ENCODE peak calls at places on chromosomes 12 and 14, in five cellular contexts. Y is neuronal stem cell; C is CD8-positive, alpha-beta T cell; E is uterus; T is MM.1S. F is an unnamed sample. For H3K4me1, the result is how much of the 10 kb centered on the place peaks cover.

GRCh38 chr14:35378638-35379568 is 25.6 kb downstream of the NFKBIA start:
- DNase-seq in E (no peak), C (no peak), T (no peak), Y (no peak), F (peak)

GRCh38 chr14:56289155-56289554 is 170.9 kb downstream of the PELI2 start:
- DNase-seq in T (no peak), E (no peak), Y (no peak), C (no peak), F (no peak)

GRCh38 chr14:51310453-51311074 is 70.5 kb downstream of the TMX1 start:
- DNase-seq in E (peak), T (no peak), C (no peak), Y (no peak), F (no peak)

GRCh38 chr14:70186826-70187483 is 1.8 kb downstream of the SLC8A3 start:
- DNase-seq in E (no peak), C (no peak), T (no peak), Y (no peak), F (no peak)

GRCh38 chr14:95320076-95320895 is 578 bp upstream of the CLMN start:
- DNase-seq in E (peak), C (no peak), T (no peak), Y (peak), F (no peak)

GRCh38 chr12:74401035-74401434 is 136.6 kb upstream of the ATXN7L3B start:
- DNase-seq in E (no peak), T (no peak), C (no peak), Y (no peak), F (no peak)

GRCh38 chr12:14828896-14829295 is 14.4 kb downstream of the ART4 start:
- DNase-seq in E (no peak), Y (no peak), T (peak), C (no peak), F (no peak)

GRCh38 chr14:91095178-91095577 is 18.7 kb upstream of the DGLUCY start:
- DNase-seq in Y (no peak), T (no peak), E (no peak), C (no peak), F (no peak)

GRCh38 chr14:74865156-74865555 is 10.8 kb downstream of the PROX2 start:
- DNase-seq in Y (no peak), T (no peak), E (no peak), C (no peak), F (no peak)

GRCh38 chr12:68393398-68393797 is 61.2 kb upstream of the MDM1 start:
- DNase-seq in Y (no peak), T (no peak), E (no peak), C (no peak), F (no peak)

GRCh38 chr14:22848391-22849164 is 12.2 kb downstream of the MMP14 start:
- DNase-seq in T (no peak), E (peak), C (no peak), Y (no peak), F (peak)

GRCh38 chr14:101194356-101195308 is 291.1 kb upstream of the RTL1 start:
- DNase-seq in C (no peak), Y (no peak), E (peak), T (no peak), F (no peak)

GRCh38 chr12:89064780-89065179 is 287.5 kb downstream of the DUSP6 start:
- DNase-seq in Y (no peak), C (no peak), E (no peak), T (no peak), F (no peak)

GRCh38 chr14:104113631-104114420 is 24.6 kb upstream of the KIF26A start:
- DNase-seq in E (no peak), C (no peak), Y (no peak), T (no peak), F (peak)

GRCh38 chr12:78439666-78440065 is 424.9 kb upstream of the SYT1 start:
- DNase-seq in Y (no peak), E (no peak), T (no peak), C (no peak), F (no peak)

GRCh38 chr14:90387201-90387600 is 9.6 kb upstream of the CALM1 start:
- DNase-seq in T (no peak), Y (no peak), E (no peak), C (no peak), F (no peak)

GRCh38 chr14:30355431-30355913 is 203.5 kb upstream of the G2E3 start:
- DNase-seq in E (no peak), T (peak), C (no peak), Y (no peak), F (no peak)

GRCh38 chr12:124565071-124565491 is 2.3 kb downstream of the NCOR2 start:
- DNase-seq in T (no peak), Y (no peak), E (no peak), C (no peak), F (peak)

GRCh38 chr12:17456486-17456885 is 633.5 kb downstream of the RERGL start:
- DNase-seq in E (no peak), Y (no peak), C (no peak), T (no peak), F (no peak)

GRCh38 chr12:40727774-40728483 is 35.7 kb downstream of the CNTN1 start:
- DNase-seq in C (no peak), Y (no peak), E (no peak), T (no peak), F (no peak)

GRCh38 chr14:96239759-96240158 is 16.3 kb upstream of the BDKRB1 start:
- DNase-seq in T (no peak), E (no peak), Y (no peak), C (no peak), F (no peak)

GRCh38 chr12:124910561-124911478 is 3.6 kb downstream of the UBC start:
- DNase-seq in E (no peak), C (no peak), T (no peak), Y (no peak), F (peak)

GRCh38 chr12:104790296-104791125 is 167.6 kb downstream of the SLC41A2 start:
- DNase-seq in C (peak), T (no peak), E (peak), Y (peak), F (peak)

DNA sequence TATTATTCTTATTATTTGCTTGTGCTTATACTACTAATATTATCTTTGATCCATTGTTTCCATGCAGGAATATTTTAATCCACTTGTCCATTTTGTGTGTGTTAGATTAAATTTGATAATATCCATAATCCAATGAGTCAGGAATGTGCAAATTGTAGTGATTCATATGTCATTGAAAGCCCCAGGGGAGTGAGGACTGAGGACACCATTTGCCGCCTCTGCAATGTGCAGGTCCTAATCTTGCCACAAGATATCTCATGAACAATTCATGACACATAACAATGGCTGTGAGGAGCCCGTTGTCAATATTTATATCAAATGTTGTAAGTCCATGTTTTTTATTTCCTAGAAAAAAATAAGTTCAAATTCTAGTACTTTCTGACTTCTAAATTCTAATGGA is 250.5 kb downstream of the ZFP36L1 start:
- DNase-seq in C (no peak), E (no peak), T (no peak), Y (no peak), F (no peak)
- H3K4me1 ChIP-seq in C (under half), E (under half), T (under half), Y (under half), F (under half)

DNA sequence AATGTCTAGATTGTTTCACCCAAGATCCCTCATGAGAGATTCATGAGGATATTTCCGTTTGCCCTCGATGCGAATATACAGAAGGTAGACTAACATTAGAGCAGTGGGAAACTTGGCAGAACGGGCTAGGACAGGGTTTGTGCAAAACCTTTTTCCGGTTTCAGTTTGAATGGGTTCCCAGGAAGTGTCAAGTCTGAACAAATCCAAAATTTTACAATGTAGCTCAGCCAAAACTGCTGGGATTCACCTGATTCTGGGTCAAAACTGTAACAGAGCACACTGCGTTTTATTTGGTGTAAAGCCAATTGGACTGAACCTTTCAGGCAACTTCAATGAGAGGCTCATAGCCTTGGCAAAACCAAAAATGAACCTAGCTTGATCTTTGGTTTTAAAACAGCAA is 337.8 kb upstream of the DIO2 start:
- DNase-seq in C (no peak), T (no peak), Y (no peak), E (no peak), F (no peak)
- H3K4me3 ChIP-seq in C (no peak), T (no peak), Y (no peak), E (no peak), F (no peak)

GRCh38 chr12:112010415-112011344 is 2.3 kb downstream of the TMEM116 start:
- DNase-seq in C (no peak), T (no peak), Y (no peak), E (no peak), F (no peak)

GRCh38 chr12:112013601-112014402 is 576 bp downstream of the ERP29 start:
- DNase-seq in C (peak), E (peak), Y (peak), T (peak), F (peak)

GRCh38 chr12:112015938-112016337 is 2.7 kb downstream of the ERP29 start:
- DNase-seq in E (no peak), T (no peak), Y (no peak), C (no peak), F (no peak)

GRCh38 chr12:112011685-112012084 is 1.3 kb downstream of the TMEM116 start:
- DNase-seq in E (no peak), C (no peak), Y (no peak), T (no peak), F (no peak)

GRCh38 chr12:112012775-112013600 is at the start of the genes ERP29 and TMEM116:
- DNase-seq in Y (peak), E (peak), T (peak), C (peak), F (peak)
- H3K4me1 ChIP-seq in Y (under half), E (under half), T (under half), C (under half), F (under half)

GRCh38 chr12:119685375-119685774 is 17.4 kb downstream of the PRKAB1 start:
- DNase-seq in C (no peak), E (no peak), T (no peak), Y (no peak), F (no peak)
- H3K4me3 ChIP-seq in C (no peak), E (no peak), T (no peak), Y (no peak), F (no peak)

GRCh38 chr14:31479026-31479425 is 8.8 kb downstream of the GPR33 start:
- DNase-seq in E (no peak), Y (no peak), C (no peak), T (no peak), F (no peak)

GRCh38 chr14:31477248-31477647 is 10.6 kb downstream of the GPR33 start:
- DNase-seq in C (no peak), Y (no peak), T (no peak), E (no peak), F (no peak)

GRCh38 chr14:31476131-31476917 is 11.5 kb downstream of the GPR33 start:
- DNase-seq in C (no peak), T (no peak), Y (no peak), E (no peak), F (no peak)
- H3K4me1 ChIP-seq in C (under half), T (under half), Y (under half), E (under half), F (under half)

DNA sequence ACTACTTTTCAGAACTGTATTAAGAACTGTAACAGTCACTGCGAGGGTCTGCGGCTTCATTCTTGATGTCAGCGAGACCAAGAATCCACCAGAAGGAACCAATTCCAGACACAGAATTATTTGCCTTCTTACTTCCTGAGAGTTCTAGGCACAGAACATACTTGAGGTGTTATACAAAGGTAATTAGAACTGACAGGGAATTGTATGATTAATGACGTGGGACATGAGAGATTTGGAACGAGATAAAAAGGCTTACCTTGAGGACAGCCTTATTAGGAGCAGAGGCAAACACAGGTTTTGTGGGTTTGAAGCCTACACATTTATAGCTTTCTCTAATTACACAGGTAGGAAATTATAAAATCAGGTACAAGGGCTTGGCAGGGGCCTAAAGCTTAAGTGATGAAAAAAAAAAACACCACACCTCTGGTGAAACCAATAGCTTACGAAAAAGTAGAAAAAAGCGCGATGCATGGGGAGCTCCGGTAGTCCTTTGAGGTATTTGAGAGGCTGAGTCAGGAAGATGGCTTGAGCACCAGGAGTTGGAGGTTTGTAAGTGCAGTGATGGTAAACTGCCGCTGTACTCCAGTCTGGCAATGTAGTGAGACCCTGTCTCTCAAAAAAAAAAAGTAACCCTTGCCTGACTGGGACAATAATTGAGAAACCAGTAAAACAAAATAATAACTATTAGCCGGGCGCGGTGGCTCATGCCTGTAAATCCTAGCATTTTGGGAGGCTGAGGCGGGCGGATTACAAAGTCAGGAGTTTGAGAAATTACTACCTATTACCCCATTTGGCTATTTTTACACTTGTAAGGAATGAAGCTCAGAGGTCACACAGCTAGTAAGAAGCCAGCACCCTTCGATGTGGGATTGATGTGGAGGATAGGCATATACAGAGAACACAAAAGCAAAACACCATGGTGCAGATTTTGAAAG is 795 bp upstream of the ACOT2 start:
- DNase-seq in C (no peak), E (no peak), Y (no peak), T (no peak), F (no peak)
- H3K4me3 ChIP-seq in C (peak), E (peak), Y (no peak), T (no peak), F (peak)

DNA sequence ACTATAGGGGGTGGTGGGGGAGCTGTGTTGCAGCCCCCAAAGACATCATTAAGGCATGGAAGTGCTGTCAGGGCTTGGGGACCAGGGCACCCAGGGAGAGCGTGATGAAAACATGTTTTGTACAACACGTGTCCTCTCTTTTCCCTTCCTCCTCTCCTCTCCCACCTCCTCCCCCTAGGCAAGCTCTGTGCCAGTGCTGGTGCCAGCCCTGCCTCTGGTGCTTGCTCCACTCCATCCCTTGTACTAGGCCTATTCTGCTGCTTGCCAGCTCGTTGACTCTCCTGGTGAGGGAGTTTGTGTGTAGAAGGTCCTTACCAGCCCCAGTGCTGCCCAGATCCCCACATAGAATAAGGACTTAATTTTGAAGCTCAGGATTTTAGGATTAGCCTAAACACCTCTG is 3.2 kb upstream of the RARG start:
- DNase-seq in T (no peak), Y (no peak), C (no peak), E (no peak), F (no peak)
- H3K4me1 ChIP-seq in T (under half), Y (under half), C (half or more), E (under half), F (under half)

GRCh38 chr14:73027546-73027945 is 640 bp upstream of the ZFYVE1 start:
- DNase-seq in C (no peak), T (no peak), Y (no peak), E (no peak), F (no peak)
- H3K4me3 ChIP-seq in C (peak), T (peak), Y (peak), E (peak), F (no peak)

GRCh38 chr12:13339091-13339490 is 142.6 kb downstream of the EMP1 start:
- DNase-seq in C (no peak), T (no peak), E (no peak), Y (no peak), F (no peak)
- H3K4me1 ChIP-seq in C (under half), T (under half), E (under half), Y (under half), F (under half)